ENCODE peak calls at places on chromosomes 6 and 20, in ten cellular contexts. T, G, E, P, K, V, M, N, R and L are unnamed samples.

GRCh38 chr6:144749263-144749662 is 464.1 kb downstream of the UTRN start:
- DNase-seq in T (no peak), G (no peak), E (no peak), P (no peak), K (no peak), V (no peak), M (no peak), N (no peak), R (no peak), L (no peak)

GRCh38 chr6:24929255-24929654 is 6.5 kb downstream of the RIPOR2 start:
- DNase-seq in T (no peak), G (no peak), E (no peak), P (no peak), K (no peak), V (no peak), M (no peak), N (no peak), R (no peak), L (no peak)

GRCh38 chr6:4788953-4789584 is 12.9 kb downstream of the CDYL start:
- DNase-seq in T (no peak), G (no peak), E (no peak), P (no peak), K (no peak), V (no peak), M (no peak), N (no peak), R (no peak), L (no peak)

GRCh38 chr6:33628401-33628964 is 7.4 kb downstream of the ITPR3 start:
- DNase-seq in T (no peak), G (no peak), E (peak), P (no peak), K (no peak), V (no peak), M (no peak), N (no peak), R (no peak), L (no peak)

GRCh38 chr6:33914519-33915120 is 110.8 kb upstream of the MLN start:
- DNase-seq in T (peak), G (no peak), E (no peak), P (no peak), K (no peak), V (no peak), M (no peak), N (peak), R (no peak), L (no peak)

GRCh38 chr20:6863798-6864201 is 96.3 kb downstream of the BMP2 start:
- DNase-seq in T (no peak), G (no peak), E (no peak), P (no peak), K (no peak), V (no peak), M (no peak), N (no peak), R (no peak), L (no peak)

GRCh38 chr6:99276747-99277146 is 72.7 kb downstream of the FAXC start:
- DNase-seq in T (no peak), G (no peak), E (no peak), P (peak), K (no peak), V (no peak), M (no peak), N (no peak), R (no peak), L (no peak)

GRCh38 chr6:39344821-39345280 is 22.3 kb upstream of the KCNK16 start:
- DNase-seq in T (no peak), G (no peak), E (no peak), P (no peak), K (no peak), V (no peak), M (no peak), N (no peak), R (no peak), L (no peak)

GRCh38 chr6:15171026-15171425 is 74.8 kb upstream of the JARID2 start:
- DNase-seq in T (no peak), G (no peak), E (no peak), P (no peak), K (no peak), V (no peak), M (no peak), N (no peak), R (no peak), L (no peak)

GRCh38 chr6:121849477-121849876 is 414.0 kb downstream of the GJA1 start:
- DNase-seq in T (no peak), G (peak), E (peak), P (peak), K (no peak), V (peak), M (peak), N (no peak), R (no peak), L (no peak)

GRCh38 chr20:22717466-22717865 is 133.1 kb upstream of the FOXA2 start:
- DNase-seq in T (no peak), G (no peak), E (no peak), P (no peak), K (no peak), V (no peak), M (no peak), N (no peak), R (no peak), L (no peak)

GRCh38 chr20:53789913-53790675 is 196.5 kb upstream of the ZNF217 start:
- DNase-seq in T (no peak), G (no peak), E (no peak), P (no peak), K (no peak), V (no peak), M (no peak), N (no peak), R (no peak), L (no peak)